ENCODE peak calls at places on chromosomes 12 and 14, in five cellular contexts. One of them, this sample, is unnamed.

GRCh38 chr12:7638764-7639570 is 26.7 kb downstream of the APOBEC1 start:
- DNase-seq in GM10248: peak; percentile 76
- DNase-seq in lung: peak; percentile 84
- DNase-seq in PC-9: peak; percentile 75
- DNase-seq in RWPE2: no peak
- DNase-seq in this sample: no peak

GRCh38 chr12:92158711-92159534 is 13.3 kb upstream of the BTG1 start:
- DNase-seq in GM10248: no peak
- DNase-seq in lung: no peak
- DNase-seq in PC-9: no peak
- DNase-seq in RWPE2: no peak
- DNase-seq in this sample: no peak

GRCh38 chr14:79663453-79663852 is 547.9 kb downstream of the DIO2 start:
- DNase-seq in GM10248: no peak
- DNase-seq in lung: no peak
- DNase-seq in PC-9: no peak
- DNase-seq in RWPE2: no peak
- DNase-seq in this sample: no peak

GRCh38 chr14:95227279-95227860 is 70.0 kb upstream of the DICER1 start:
- DNase-seq in GM10248: no peak
- DNase-seq in lung: no peak
- DNase-seq in PC-9: no peak
- DNase-seq in RWPE2: no peak
- DNase-seq in this sample: no peak

GRCh38 chr14:32077081-32078029 is at the start of gene ARHGAP5:
- DNase-seq in GM10248: peak; percentile 71
- DNase-seq in lung: peak; percentile 38
- DNase-seq in PC-9: peak; percentile 6
- DNase-seq in RWPE2: peak; percentile 70
- DNase-seq in this sample: peak; percentile 95

GRCh38 chr14:93133476-93133875 is 17.8 kb upstream of the ITPK1 start:
- DNase-seq in GM10248: no peak
- DNase-seq in lung: no peak
- DNase-seq in PC-9: peak; percentile 12
- DNase-seq in RWPE2: no peak
- DNase-seq in this sample: no peak

GRCh38 chr14:23984891-23985607 is 3.7 kb upstream of the DHRS4L2 start:
- DNase-seq in GM10248: no peak
- DNase-seq in lung: no peak
- DNase-seq in PC-9: no peak
- DNase-seq in RWPE2: no peak
- DNase-seq in this sample: no peak

GRCh38 chr12:20030847-20031246 is 337.5 kb upstream of the PDE3A start:
- DNase-seq in GM10248: no peak
- DNase-seq in lung: no peak
- DNase-seq in PC-9: no peak
- DNase-seq in RWPE2: no peak
- DNase-seq in this sample: no peak

GRCh38 chr14:96581902-96582640 is 79.9 kb downstream of the PAPOLA start:
- DNase-seq in GM10248: no peak
- DNase-seq in lung: no peak
- DNase-seq in PC-9: no peak
- DNase-seq in RWPE2: no peak
- DNase-seq in this sample: no peak

GRCh38 chr14:99946652-99947489 is 118.4 kb upstream of the EVL start:
- DNase-seq in GM10248: peak; percentile 77
- DNase-seq in lung: no peak
- DNase-seq in PC-9: peak; percentile 3
- DNase-seq in RWPE2: peak; percentile 60
- DNase-seq in this sample: no peak

GRCh38 chr12:50665609-50666008 is 98.3 kb upstream of the ATF1 start:
- DNase-seq in GM10248: no peak
- DNase-seq in lung: no peak
- DNase-seq in PC-9: no peak
- DNase-seq in RWPE2: no peak
- DNase-seq in this sample: no peak

GRCh38 chr12:16165506-16165905 is 112.0 kb downstream of the SLC15A5 start:
- DNase-seq in GM10248: no peak
- DNase-seq in lung: no peak
- DNase-seq in PC-9: peak; percentile 53
- DNase-seq in RWPE2: no peak
- DNase-seq in this sample: no peak

GRCh38 chr14:30756594-30756993 is 117.8 kb upstream of the COCH start:
- DNase-seq in GM10248: no peak
- DNase-seq in lung: no peak
- DNase-seq in PC-9: no peak
- DNase-seq in RWPE2: no peak
- DNase-seq in this sample: no peak

GRCh38 chr12:49892084-49892731 is 11.5 kb downstream of the FAIM2 start:
- DNase-seq in GM10248: no peak
- DNase-seq in lung: no peak
- DNase-seq in PC-9: no peak
- DNase-seq in RWPE2: peak; percentile 30
- DNase-seq in this sample: peak; percentile 49

GRCh38 chr14:33986804-33987203 is 35.9 kb upstream of the EGLN3 start:
- DNase-seq in GM10248: no peak
- DNase-seq in lung: no peak
- DNase-seq in PC-9: peak; percentile 9
- DNase-seq in RWPE2: no peak
- DNase-seq in this sample: no peak

GRCh38 chr12:18446245-18446644 is 184.9 kb downstream of the PIK3C2G start:
- DNase-seq in GM10248: no peak
- DNase-seq in lung: no peak
- DNase-seq in PC-9: no peak
- DNase-seq in RWPE2: no peak
- DNase-seq in this sample: no peak

GRCh38 chr12:43676183-43676813 is 82.3 kb downstream of the PUS7L start:
- DNase-seq in GM10248: peak; percentile 51
- DNase-seq in lung: no peak
- DNase-seq in PC-9: no peak
- DNase-seq in RWPE2: no peak
- DNase-seq in this sample: no peak

GRCh38 chr14:101109981-101110728 is 206.6 kb upstream of the RTL1 start:
- DNase-seq in GM10248: no peak
- DNase-seq in lung: peak; percentile 24
- DNase-seq in PC-9: no peak
- DNase-seq in RWPE2: no peak
- DNase-seq in this sample: no peak

GRCh38 chr14:84028205-84028604 is 1501.7 kb upstream of the FLRT2 start:
- DNase-seq in GM10248: no peak
- DNase-seq in lung: no peak
- DNase-seq in PC-9: no peak
- DNase-seq in RWPE2: no peak
- DNase-seq in this sample: no peak

GRCh38 chr14:101119830-101120571 is 216.5 kb upstream of the RTL1 start:
- DNase-seq in GM10248: no peak
- DNase-seq in lung: peak; percentile 26
- DNase-seq in PC-9: no peak
- DNase-seq in RWPE2: peak; percentile 41
- DNase-seq in this sample: no peak

GRCh38 chr12:24562761-24563392 is 386.0 kb downstream of the BCAT1 start:
- DNase-seq in GM10248: peak; percentile 26
- DNase-seq in lung: no peak
- DNase-seq in PC-9: no peak
- DNase-seq in RWPE2: no peak
- DNase-seq in this sample: no peak

GRCh38 chr14:99513946-99514551 is 32.8 kb downstream of the CCNK start:
- DNase-seq in GM10248: no peak
- DNase-seq in lung: no peak
- DNase-seq in PC-9: no peak
- DNase-seq in RWPE2: no peak
- DNase-seq in this sample: peak; percentile 76

GRCh38 chr14:99133563-99134332 is 138.2 kb downstream of the BCL11B start:
- DNase-seq in GM10248: no peak
- DNase-seq in lung: peak; percentile 26
- DNase-seq in PC-9: no peak
- DNase-seq in RWPE2: no peak
- DNase-seq in this sample: no peak

GRCh38 chr14:99519931-99520421 is 38.8 kb downstream of the CCNK start:
- DNase-seq in GM10248: no peak
- DNase-seq in lung: no peak
- DNase-seq in PC-9: no peak
- DNase-seq in RWPE2: peak; percentile 58
- DNase-seq in this sample: peak; percentile 88

GRCh38 chr12:10562306-10562933 is 51.0 kb downstream of the MAGOHB start:
- DNase-seq in GM10248: no peak
- DNase-seq in lung: no peak
- DNase-seq in PC-9: peak; percentile 28
- DNase-seq in RWPE2: no peak
- DNase-seq in this sample: no peak

GRCh38 chr12:46160081-46160980 is 108.5 kb downstream of the SLC38A1 start:
- DNase-seq in GM10248: no peak
- DNase-seq in lung: no peak
- DNase-seq in PC-9: no peak
- DNase-seq in RWPE2: peak; percentile 76
- DNase-seq in this sample: no peak

GRCh38 chr12:93347054-93347786 is 30.5 kb upstream of the NUDT4 start:
- DNase-seq in GM10248: no peak
- DNase-seq in lung: no peak
- DNase-seq in PC-9: no peak
- DNase-seq in RWPE2: no peak
- DNase-seq in this sample: no peak

GRCh38 chr14:35044939-35045797 is 904 bp upstream of the FAM177A1 start:
- DNase-seq in GM10248: no peak
- DNase-seq in lung: no peak
- DNase-seq in PC-9: no peak
- DNase-seq in RWPE2: no peak
- DNase-seq in this sample: no peak

GRCh38 chr14:39469094-39469710 is 37.0 kb upstream of the FBXO33 start:
- DNase-seq in GM10248: no peak
- DNase-seq in lung: no peak
- DNase-seq in PC-9: no peak
- DNase-seq in RWPE2: no peak
- DNase-seq in this sample: no peak

DNA sequence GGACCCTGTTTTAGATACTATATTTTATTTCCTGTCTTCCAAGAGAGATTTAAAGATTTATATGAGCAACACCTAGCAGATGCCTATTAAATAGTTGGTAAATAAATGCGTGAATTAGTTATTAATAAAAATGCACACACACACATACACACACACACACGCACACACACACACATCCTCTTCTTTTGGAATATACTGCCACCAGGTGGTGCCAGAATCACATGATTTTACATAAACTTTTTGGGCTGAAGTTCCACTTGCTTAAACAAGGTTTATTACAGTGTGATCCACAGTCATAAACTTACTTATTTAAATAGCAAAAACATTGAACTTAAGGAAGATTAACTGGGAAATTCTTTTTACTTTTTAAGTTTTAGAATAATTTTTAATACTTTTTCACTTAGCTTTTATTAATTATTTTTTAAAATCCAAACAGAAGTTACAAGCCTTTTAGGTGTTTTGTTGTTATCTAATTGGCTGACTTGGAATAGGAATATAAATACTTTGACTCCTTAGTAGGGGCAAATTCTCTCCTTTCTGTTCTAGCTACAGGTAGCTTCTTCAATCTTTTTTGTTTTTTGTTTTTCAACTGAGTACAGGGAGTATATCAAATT is 17.5 kb downstream of the RAD51B start:
- DNase-seq in GM10248: no peak
- DNase-seq in lung: peak; percentile 41
- DNase-seq in PC-9: peak; percentile 40
- DNase-seq in RWPE2: no peak
- DNase-seq in this sample: no peak
- TF ChIP-seq CTCF in GM10248: peak; percentile 67
- TF ChIP-seq CTCF in lung: peak; percentile 62
- TF ChIP-seq CTCF in PC-9: peak; percentile 79
- TF ChIP-seq CTCF in RWPE2: peak; percentile 95
- TF ChIP-seq CTCF in this sample: peak; percentile 87

DNA sequence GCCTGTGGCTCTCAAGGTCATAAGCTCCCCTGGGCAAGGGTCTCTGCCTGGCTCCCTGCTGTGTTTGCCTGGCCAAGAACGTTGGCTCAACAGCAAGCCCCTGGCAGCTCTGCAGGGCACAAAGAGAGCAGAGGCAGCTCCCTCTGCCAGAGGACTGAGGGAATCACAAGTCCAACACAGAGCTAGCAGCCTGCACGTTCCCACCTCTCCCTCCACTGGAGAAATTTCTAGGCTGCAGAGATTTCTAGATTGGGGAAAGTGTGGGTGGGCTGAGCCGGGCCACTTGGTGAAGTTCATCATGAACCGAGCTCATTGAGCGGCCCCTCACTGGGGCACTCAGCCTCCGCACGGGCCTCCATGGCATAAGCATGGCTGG is 19.8 kb downstream of the ZFYVE21 start:
- DNase-seq in GM10248: no peak
- DNase-seq in lung: no peak
- DNase-seq in PC-9: no peak
- DNase-seq in RWPE2: peak; percentile 49
- DNase-seq in this sample: no peak
- TF ChIP-seq CTCF in GM10248: no peak
- TF ChIP-seq CTCF in lung: no peak
- TF ChIP-seq CTCF in PC-9: no peak
- TF ChIP-seq CTCF in RWPE2: no peak
- TF ChIP-seq CTCF in this sample: peak; percentile 24

DNA sequence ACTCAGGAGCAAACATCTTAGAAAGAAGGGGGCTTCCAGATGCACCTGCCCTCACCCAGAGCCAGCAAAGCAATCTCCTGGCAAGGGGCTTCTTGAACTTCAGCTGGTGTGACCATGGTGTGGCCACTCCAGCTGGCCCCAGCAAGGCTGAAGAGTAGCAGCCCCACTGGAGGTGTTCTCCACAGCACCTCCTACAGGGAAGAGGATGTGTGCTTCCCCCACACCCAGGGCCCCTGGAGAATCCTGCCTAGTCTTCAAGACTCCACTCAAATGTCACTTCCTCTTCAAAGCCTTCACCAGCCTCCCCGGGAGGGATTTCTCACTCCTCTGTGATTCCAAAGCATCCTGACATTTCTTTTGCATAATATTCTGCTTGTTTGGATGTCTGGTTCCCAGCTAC is 8.5 kb downstream of the RAB15 start:
- DNase-seq in GM10248: no peak
- DNase-seq in lung: no peak
- DNase-seq in PC-9: no peak
- DNase-seq in RWPE2: no peak
- DNase-seq in this sample: no peak
- TF ChIP-seq CTCF in GM10248: no peak
- TF ChIP-seq CTCF in lung: no peak
- TF ChIP-seq CTCF in PC-9: no peak
- TF ChIP-seq CTCF in RWPE2: no peak
- TF ChIP-seq CTCF in this sample: peak; percentile 22

DNA sequence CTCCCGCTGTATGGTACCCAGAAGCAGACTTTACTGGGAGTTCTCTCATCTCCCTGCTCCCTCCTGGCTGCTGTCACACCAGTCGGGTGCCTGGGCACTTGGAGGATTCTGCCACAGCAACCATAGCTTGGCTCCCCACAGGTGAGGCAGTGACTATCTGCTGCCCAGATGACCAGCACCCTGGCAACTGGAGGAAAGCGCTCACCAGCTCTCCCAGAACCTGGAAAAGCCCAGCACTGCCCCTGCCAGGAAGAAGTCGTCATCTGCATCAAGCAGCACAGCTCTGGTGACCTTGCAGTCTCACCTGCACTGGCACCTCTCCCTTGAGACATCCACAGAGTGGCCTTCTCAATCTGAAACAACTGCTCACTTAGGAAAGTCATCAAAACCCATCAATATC is 31.9 kb upstream of the TC2N start:
- DNase-seq in GM10248: no peak
- DNase-seq in lung: no peak
- DNase-seq in PC-9: no peak
- DNase-seq in RWPE2: no peak
- DNase-seq in this sample: no peak
- TF ChIP-seq CTCF in GM10248: no peak
- TF ChIP-seq CTCF in lung: no peak
- TF ChIP-seq CTCF in PC-9: no peak
- TF ChIP-seq CTCF in RWPE2: peak; percentile 53
- TF ChIP-seq CTCF in this sample: no peak

GRCh38 chr12:65282840-65283239 is 4.4 kb downstream of the MSRB3 start:
- DNase-seq in GM10248: no peak
- DNase-seq in lung: no peak
- DNase-seq in PC-9: no peak
- DNase-seq in RWPE2: no peak
- DNase-seq in this sample: no peak
- TF ChIP-seq CTCF in GM10248: no peak
- TF ChIP-seq CTCF in lung: no peak
- TF ChIP-seq CTCF in PC-9: no peak
- TF ChIP-seq CTCF in RWPE2: peak; percentile 50
- TF ChIP-seq CTCF in this sample: peak; percentile 56